ENCODE peak calls at places on chromosomes 1 and 21, in five cellular contexts. Q is glutamatergic neuron; A is CD8-positive, alpha-beta T cell; O is A549; N is mucosa of descending colon. R is an unnamed sample.

GRCh38 chr1:222370911-222371717 is 176.8 kb downstream of the HHIPL2 start:
- DNase-seq in Q (no peak), A (no peak), O (no peak), N (no peak), R (no peak)

GRCh38 chr1:59664167-59664566 is 150.6 kb upstream of the HOOK1 start:
- DNase-seq in Q (peak), A (no peak), O (no peak), N (no peak), R (no peak)

GRCh38 chr21:33027401-33028185 is 1.9 kb downstream of the OLIG2 start:
- DNase-seq in Q (peak), A (no peak), O (no peak), N (no peak), R (no peak)

GRCh38 chr1:241734533-241734932 is 82.5 kb downstream of the WDR64 start:
- DNase-seq in Q (no peak), A (no peak), O (no peak), N (no peak), R (no peak)

GRCh38 chr1:17304155-17304826 is 3.7 kb upstream of the PADI4 start:
- DNase-seq in Q (peak), A (no peak), O (no peak), N (no peak), R (no peak)

GRCh38 chr1:75808921-75809320 is 12.2 kb downstream of the MSH4 start:
- DNase-seq in Q (no peak), A (no peak), O (no peak), N (no peak), R (no peak)

GRCh38 chr1:16091296-16091695 is 17.8 kb upstream of the FAM131C start:
- DNase-seq in Q (no peak), A (no peak), O (no peak), N (no peak), R (no peak)

GRCh38 chr1:90370696-90371095 is 346.4 kb downstream of the BARHL2 start:
- DNase-seq in Q (no peak), A (no peak), O (no peak), N (no peak), R (no peak)

GRCh38 chr1:202233171-202233570 is 39.6 kb downstream of the LGR6 start:
- DNase-seq in Q (no peak), A (no peak), O (no peak), N (no peak), R (no peak)

GRCh38 chr1:118013938-118014337 is 84.4 kb downstream of the WDR3 start:
- DNase-seq in Q (no peak), A (no peak), O (no peak), N (no peak), R (no peak)

GRCh38 chr1:230926182-230926581 is 52.5 kb downstream of the TTC13 start:
- DNase-seq in Q (no peak), A (no peak), O (no peak), N (no peak), R (no peak)

GRCh38 chr1:1074631-1075147 is 583 bp upstream of the RNF223 start:
- DNase-seq in Q (no peak), A (no peak), O (no peak), N (no peak), R (no peak)

GRCh38 chr1:228337031-228337564 is 69.5 kb downstream of the TRIM11 start:
- DNase-seq in Q (peak), A (no peak), O (no peak), N (no peak), R (no peak)

GRCh38 chr1:68269637-68270430 is 37.5 kb upstream of the WLS start:
- DNase-seq in Q (no peak), A (no peak), O (peak), N (no peak), R (no peak)

GRCh38 chr1:197917813-197918646 is 858 bp downstream of the LHX9 start:
- DNase-seq in Q (peak), A (no peak), O (no peak), N (peak), R (peak)

GRCh38 chr1:3531928-3532327 is 77.5 kb downstream of the ARHGEF16 start:
- DNase-seq in Q (no peak), A (no peak), O (no peak), N (peak), R (no peak)

GRCh38 chr1:154115180-154115579 is 39.7 kb downstream of the NUP210L start:
- DNase-seq in Q (no peak), A (no peak), O (no peak), N (peak), R (no peak)

GRCh38 chr1:166197141-166197540 is 30.3 kb upstream of the FAM78B start:
- DNase-seq in Q (no peak), A (no peak), O (no peak), N (no peak), R (no peak)

GRCh38 chr1:243933495-243933894 is 83.5 kb upstream of the AKT3 start:
- DNase-seq in Q (no peak), A (no peak), O (no peak), N (no peak), R (no peak)

GRCh38 chr1:201740609-201741231 is 88.2 kb upstream of the IPO9 start:
- DNase-seq in Q (no peak), A (no peak), O (no peak), N (peak), R (no peak)

GRCh38 chr1:235270625-235271024 is 57.4 kb downstream of the ARID4B start:
- DNase-seq in Q (no peak), A (no peak), O (no peak), N (no peak), R (no peak)

GRCh38 chr1:114078116-114078515 is 75.6 kb downstream of the SYT6 start:
- DNase-seq in Q (no peak), A (no peak), O (no peak), N (no peak), R (no peak)

GRCh38 chr1:237478842-237479241 is 411.9 kb downstream of the ZP4 start:
- DNase-seq in Q (no peak), A (no peak), O (no peak), N (no peak), R (no peak)

GRCh38 chr1:58908539-58909161 is 124.8 kb upstream of the JUN start:
- DNase-seq in Q (no peak), A (no peak), O (no peak), N (no peak), R (no peak)

GRCh38 chr21:36803801-36804452 is 105.0 kb downstream of the SIM2 start:
- DNase-seq in Q (no peak), A (no peak), O (no peak), N (no peak), R (no peak)

GRCh38 chr1:77342745-77343144 is 60.9 kb downstream of the AK5 start:
- DNase-seq in Q (no peak), A (no peak), O (peak), N (no peak), R (no peak)

GRCh38 chr1:44757420-44757819 is 17.8 kb downstream of the KIF2C start:
- DNase-seq in Q (no peak), A (no peak), O (no peak), N (no peak), R (no peak)

DNA sequence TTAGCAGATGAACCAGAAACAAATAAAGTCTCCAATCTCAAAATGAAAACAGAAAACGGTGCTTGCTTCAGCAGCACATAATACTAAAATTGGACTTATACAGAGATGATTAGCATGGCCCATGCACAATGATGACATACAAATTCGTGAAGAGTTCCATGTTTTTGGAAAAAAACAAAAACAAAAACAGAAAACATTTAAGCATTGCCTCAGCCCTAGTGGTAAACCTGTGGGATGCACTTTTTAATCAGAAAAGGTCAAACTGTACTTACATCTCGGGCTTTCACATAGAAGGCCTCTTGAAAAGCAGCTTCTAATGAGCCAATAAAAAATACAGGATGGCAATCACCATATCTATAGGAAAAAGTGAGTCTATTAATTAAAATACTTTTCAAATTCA is 159.1 kb upstream of the DMRTA2 start:
- DNase-seq in Q (no peak), A (no peak), O (no peak), N (no peak), R (no peak)
- TF ChIP-seq CTCF in Q (no peak), A (no peak), O (no peak), N (no peak), R (no peak)

DNA sequence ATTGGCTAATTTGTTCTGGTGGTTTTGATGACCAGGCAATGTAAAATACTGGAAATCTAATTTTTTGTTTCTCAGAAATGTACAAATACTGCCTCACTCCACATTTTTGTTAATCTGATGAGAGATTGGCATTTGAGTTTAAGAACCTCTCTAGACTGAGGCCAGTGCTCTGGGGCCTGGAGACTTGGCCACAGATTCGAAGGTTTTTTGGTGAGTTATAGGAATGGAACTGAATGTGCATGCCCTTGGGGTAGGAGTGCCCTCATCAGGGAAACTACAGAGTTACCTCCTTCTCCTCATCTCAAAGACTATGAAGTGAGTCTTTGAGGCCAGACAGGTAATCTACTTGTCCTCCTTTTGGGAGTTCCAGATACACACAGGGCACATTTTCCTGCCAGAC is 347.9 kb downstream of the LTN1 start:
- DNase-seq in Q (no peak), A (no peak), O (no peak), N (no peak), R (no peak)
- TF ChIP-seq CTCF in Q (no peak), A (no peak), O (no peak), N (no peak), R (no peak)

GRCh38 chr1:179770887-179771502 is 27.9 kb downstream of the FAM163A start:
- DNase-seq in Q (no peak), A (no peak), O (no peak), N (no peak), R (no peak)
- TF ChIP-seq CTCF in Q (no peak), A (no peak), O (no peak), N (no peak), R (no peak)

GRCh38 chr1:188941986-188942385 is 1535.7 kb downstream of the BRINP3 start:
- DNase-seq in Q (no peak), A (no peak), O (no peak), N (no peak), R (no peak)

GRCh38 chr1:188937965-188938551 is 1539.6 kb downstream of the BRINP3 start:
- DNase-seq in Q (no peak), A (no peak), O (no peak), N (no peak), R (no peak)
- TF ChIP-seq CTCF in Q (peak), A (no peak), O (peak), N (no peak), R (no peak)

DNA sequence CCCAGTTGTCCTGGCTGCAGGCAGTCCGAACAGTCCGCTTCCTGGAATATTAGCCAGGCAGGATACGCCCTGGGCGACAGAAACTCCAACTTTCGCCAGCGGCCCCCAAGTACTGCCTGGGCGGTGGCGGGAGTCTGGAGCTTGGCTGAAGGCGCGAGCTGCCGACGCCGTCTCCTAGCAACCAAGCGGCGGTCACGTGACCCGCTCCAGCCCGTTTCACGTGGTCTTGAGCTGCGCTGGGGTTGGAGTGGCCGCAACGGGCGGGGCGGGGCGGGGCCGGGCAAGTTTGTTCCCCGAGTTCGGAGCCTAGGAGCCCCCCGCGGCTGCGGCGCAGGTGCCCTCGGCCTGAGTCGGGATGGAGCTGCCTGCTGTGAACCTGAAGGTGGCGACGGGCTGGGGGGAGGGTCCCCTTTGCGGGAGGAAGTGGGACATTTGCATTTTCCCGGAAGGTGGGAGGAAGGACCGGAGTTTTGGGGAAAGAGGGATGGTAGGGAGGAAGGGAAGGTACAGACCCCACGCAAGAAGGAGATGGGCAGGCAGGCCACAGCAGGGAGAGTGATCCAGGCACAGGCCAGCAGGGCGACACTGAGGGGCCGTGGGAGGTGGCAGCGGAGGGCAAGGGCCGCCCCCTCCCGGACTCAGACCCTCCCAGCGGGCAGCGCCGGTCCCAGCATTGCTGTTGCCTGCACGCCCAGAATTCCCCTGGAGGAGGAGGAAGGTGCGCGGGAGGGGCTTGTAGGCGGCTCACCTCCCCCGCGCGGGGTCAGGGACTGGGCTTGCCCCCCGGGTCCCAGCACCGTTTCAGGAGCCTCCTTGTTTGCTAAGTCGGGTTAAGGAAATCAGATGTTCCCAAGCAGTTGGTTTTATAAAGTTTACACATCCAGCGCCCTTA is at the start of gene AGTRAP:
- DNase-seq in Q (peak), A (peak), O (peak), N (peak), R (peak)
- TF ChIP-seq CTCF in Q (no peak), A (no peak), O (no peak), N (no peak), R (no peak)

GRCh38 chr1:226293553-226293920 is 15.4 kb downstream of the LIN9 start:
- DNase-seq in Q (no peak), A (no peak), O (no peak), N (peak), R (no peak)
- TF ChIP-seq CTCF in Q (no peak), A (no peak), O (no peak), N (no peak), R (no peak)

GRCh38 chr1:41161851-41162250 is 80.3 kb downstream of the SCMH1 start:
- DNase-seq in Q (peak), A (no peak), O (no peak), N (no peak), R (no peak)
- TF ChIP-seq CTCF in Q (no peak), A (no peak), O (no peak), N (no peak), R (no peak)